ENCODE peak calls at places on chromosomes 11 and 22, in eight cellular contexts. Y is Right ventricle myocardium superior, G is choroid plexus epithelial cell, F is NCI-H2081, H is A549, U is SW 1271, T is testis, W is left ventricle myocardium superior. K is an unnamed sample.

GRCh38 chr22:46589871-46590271 is 30.3 kb upstream of the GRAMD4 start:
- DNase-seq in Y (no peak), G (no peak), F (no peak), U (no peak), T (no peak), H (no peak), W (peak), K (no peak)

GRCh38 chr22:36673821-36674220 is 29.7 kb downstream of the CACNG2 start:
- DNase-seq in G (no peak), W (no peak), U (no peak), Y (no peak), F (no peak), H (no peak), T (no peak), K (no peak)

GRCh38 chr11:1368216-1368615 is 21.5 kb upstream of the BRSK2 start:
- DNase-seq in T (no peak), W (no peak), Y (peak), G (no peak), F (no peak), H (no peak), U (no peak), K (no peak)

GRCh38 chr11:76728778-76729177 is 54.4 kb upstream of the TSKU start:
- DNase-seq in F (no peak), Y (no peak), H (no peak), T (no peak), U (no peak), G (no peak), W (no peak), K (no peak)

GRCh38 chr11:120121914-120122473 is 15.9 kb downstream of the TRIM29 start:
- DNase-seq in T (no peak), Y (no peak), F (no peak), H (no peak), W (no peak), U (no peak), G (no peak), K (no peak)

GRCh38 chr11:67303989-67304411 is 670 bp downstream of the SSH3 start:
- DNase-seq in W (peak), H (no peak), T (no peak), U (no peak), F (no peak), G (no peak), Y (peak), K (no peak)

GRCh38 chr11:117822031-117822521 is 2.5 kb downstream of the FXYD2 start:
- DNase-seq in W (peak), H (no peak), T (peak), F (peak), G (peak), Y (peak), U (no peak), K (peak)

GRCh38 chr22:17665248-17665647 is 26.7 kb downstream of the BCL2L13 start:
- DNase-seq in T (no peak), U (no peak), F (no peak), H (no peak), Y (no peak), W (no peak), G (no peak), K (no peak)

GRCh38 chr11:34208266-34209135 is 103.1 kb downstream of the NAT10 start:
- DNase-seq in G (peak), H (peak), F (no peak), T (no peak), U (no peak), W (no peak), Y (no peak), K (no peak)

GRCh38 chr11:57491371-57492061 is 24.0 kb downstream of the SLC43A1 start:
- DNase-seq in F (peak), W (peak), U (peak), T (peak), Y (peak), H (peak), G (peak), K (no peak)

GRCh38 chr22:49263101-49263500 is 564.6 kb downstream of the BRD1 start:
- DNase-seq in H (no peak), F (no peak), G (no peak), T (no peak), Y (no peak), U (no peak), W (no peak), K (no peak)

GRCh38 chr22:35328472-35328885 is 28.8 kb downstream of the TOM1 start:
- DNase-seq in G (no peak), W (peak), T (no peak), H (no peak), U (no peak), F (no peak), Y (peak), K (no peak)

GRCh38 chr11:117836077-117836960 is 11.8 kb upstream of the FXYD2 start:
- DNase-seq in F (no peak), U (no peak), H (no peak), W (no peak), T (peak), G (no peak), Y (peak), K (no peak)

K was measured in NCI-H774.